ENCODE peak calls at places on chromosomes 5 and 9, in four cellular contexts. One of them, this sample, is unnamed.

GRCh38 chr9:118522093-118523028 is 818.2 kb downstream of the TLR4 start:
- DNase-seq in T-cell: no peak
- DNase-seq in WTC11: peak; percentile 76
- DNase-seq in HT-29: peak; percentile 60
- DNase-seq in this sample: peak; percentile 47

GRCh38 chr5:159469496-159470370 is 139.4 kb upstream of the IL12B start:
- DNase-seq in T-cell: peak; percentile 7
- DNase-seq in WTC11: no peak
- DNase-seq in HT-29: no peak
- DNase-seq in this sample: no peak

GRCh38 chr5:172453986-172454354 is 355 bp downstream of the SH3PXD2B start:
- DNase-seq in T-cell: peak; percentile 4
- DNase-seq in WTC11: peak; percentile 70
- DNase-seq in HT-29: no peak
- DNase-seq in this sample: no peak

GRCh38 chr9:27089706-27090105 is 19.3 kb upstream of the TEK start:
- DNase-seq in T-cell: no peak
- DNase-seq in WTC11: no peak
- DNase-seq in HT-29: no peak
- DNase-seq in this sample: no peak

GRCh38 chr5:380701-381309 is 59.3 kb downstream of the AHRR start:
- DNase-seq in T-cell: no peak
- DNase-seq in WTC11: no peak
- DNase-seq in HT-29: no peak
- DNase-seq in this sample: no peak

GRCh38 chr9:4678679-4679267 is 596 bp upstream of the CDC37L1 start:
- DNase-seq in T-cell: peak; percentile 46
- DNase-seq in WTC11: no peak
- DNase-seq in HT-29: peak; percentile 66
- DNase-seq in this sample: peak; percentile 47

GRCh38 chr5:54519083-54519541 is 1.6 kb downstream of the SNX18 start:
- DNase-seq in T-cell: no peak
- DNase-seq in WTC11: no peak
- DNase-seq in HT-29: no peak
- DNase-seq in this sample: no peak

GRCh38 chr5:140083650-140084049 is 30.3 kb upstream of the PURA start:
- DNase-seq in T-cell: no peak
- DNase-seq in WTC11: no peak
- DNase-seq in HT-29: no peak
- DNase-seq in this sample: no peak

GRCh38 chr5:6266671-6267197 is 111.6 kb downstream of the MED10 start:
- DNase-seq in T-cell: no peak
- DNase-seq in WTC11: no peak
- DNase-seq in HT-29: no peak
- DNase-seq in this sample: no peak

GRCh38 chr5:59067976-59068651 is 485.2 kb downstream of the RAB3C start:
- DNase-seq in T-cell: no peak
- DNase-seq in WTC11: no peak
- DNase-seq in HT-29: no peak
- DNase-seq in this sample: no peak

GRCh38 chr5:120137582-120137981 is 326.5 kb upstream of the PRR16 start:
- DNase-seq in T-cell: no peak
- DNase-seq in WTC11: no peak
- DNase-seq in HT-29: no peak
- DNase-seq in this sample: no peak

GRCh38 chr9:37555786-37556185 is 20.4 kb downstream of the FBXO10 start:
- DNase-seq in T-cell: no peak
- DNase-seq in WTC11: no peak
- DNase-seq in HT-29: no peak
- DNase-seq in this sample: no peak

GRCh38 chr5:1709186-1709803 is 90.3 kb downstream of the MRPL36 start:
- DNase-seq in T-cell: no peak
- DNase-seq in WTC11: no peak
- DNase-seq in HT-29: peak; percentile 20
- DNase-seq in this sample: peak; percentile 61

GRCh38 chr9:101458955-101459631 is 23.5 kb upstream of the ALDOB start:
- DNase-seq in T-cell: no peak
- DNase-seq in WTC11: peak; percentile 34
- DNase-seq in HT-29: peak; percentile 80
- DNase-seq in this sample: peak; percentile 66

GRCh38 chr9:90895786-90896185 is 94.2 kb downstream of the SYK start:
- DNase-seq in T-cell: no peak
- DNase-seq in WTC11: no peak
- DNase-seq in HT-29: no peak
- DNase-seq in this sample: no peak

GRCh38 chr5:6556089-6556801 is 76.6 kb downstream of the NSUN2 start:
- DNase-seq in T-cell: no peak
- DNase-seq in WTC11: no peak
- DNase-seq in HT-29: no peak
- DNase-seq in this sample: no peak

GRCh38 chr5:38287124-38287523 is 28.8 kb downstream of the EGFLAM start:
- DNase-seq in T-cell: no peak
- DNase-seq in WTC11: no peak
- DNase-seq in HT-29: no peak
- DNase-seq in this sample: no peak

GRCh38 chr5:27472000-27472763 is 433.8 kb upstream of the CDH9 start:
- DNase-seq in T-cell: no peak
- DNase-seq in WTC11: peak; percentile 85
- DNase-seq in HT-29: peak; percentile 24
- DNase-seq in this sample: no peak

GRCh38 chr5:36740259-36740898 is 134.0 kb downstream of the SLC1A3 start:
- DNase-seq in T-cell: no peak
- DNase-seq in WTC11: no peak
- DNase-seq in HT-29: no peak
- DNase-seq in this sample: no peak

GRCh38 chr5:59791131-59791485 is 102.4 kb downstream of the PDE4D start:
- DNase-seq in T-cell: no peak
- DNase-seq in WTC11: no peak
- DNase-seq in HT-29: no peak
- DNase-seq in this sample: no peak

GRCh38 chr9:114718801-114719221 is 36.8 kb upstream of the TEX48 start:
- DNase-seq in T-cell: peak; percentile 58
- DNase-seq in WTC11: no peak
- DNase-seq in HT-29: peak; percentile 52
- DNase-seq in this sample: no peak

GRCh38 chr5:136012041-136012804 is 16.6 kb upstream of the TGFBI start:
- DNase-seq in T-cell: no peak
- DNase-seq in WTC11: no peak
- DNase-seq in HT-29: peak; percentile 67
- DNase-seq in this sample: no peak

GRCh38 chr9:111161015-111161415 is 122.7 kb upstream of the LPAR1 start:
- DNase-seq in T-cell: no peak
- DNase-seq in WTC11: no peak
- DNase-seq in HT-29: no peak
- DNase-seq in this sample: no peak

GRCh38 chr5:106843812-106844416 is 826.8 kb downstream of the EFNA5 start:
- DNase-seq in T-cell: no peak
- DNase-seq in WTC11: no peak
- DNase-seq in HT-29: peak; percentile 47
- DNase-seq in this sample: peak; percentile 24

GRCh38 chr5:171598279-171599152 is 179.1 kb downstream of the FGF18 start:
- DNase-seq in T-cell: no peak
- DNase-seq in WTC11: no peak
- DNase-seq in HT-29: no peak
- DNase-seq in this sample: no peak

GRCh38 chr9:5375790-5376477 is 36.3 kb upstream of the RLN1 start:
- DNase-seq in T-cell: no peak
- DNase-seq in WTC11: no peak
- DNase-seq in HT-29: peak; percentile 1
- DNase-seq in this sample: no peak

GRCh38 chr5:113606298-113607134 is 93.0 kb downstream of the YTHDC2 start:
- DNase-seq in T-cell: peak; percentile 36
- DNase-seq in WTC11: peak; percentile 72
- DNase-seq in HT-29: peak; percentile 68
- DNase-seq in this sample: peak; percentile 74

GRCh38 chr9:129100383-129101169 is 10.0 kb downstream of the CRAT start:
- DNase-seq in T-cell: no peak
- DNase-seq in WTC11: peak; percentile 41
- DNase-seq in HT-29: no peak
- DNase-seq in this sample: peak; percentile 56

GRCh38 chr5:127428748-127429147 is 88.7 kb upstream of the PRRC1 start:
- DNase-seq in T-cell: no peak
- DNase-seq in WTC11: no peak
- DNase-seq in HT-29: peak; percentile 82
- DNase-seq in this sample: no peak

This sample was measured in OCI-LY7.